ENCODE peak calls at places on chromosomes 6 and 20, in eight cellular contexts. One of them, this sample, is unnamed.

GRCh38 chr6:34654061-34654460 is 42.5 kb downstream of the ILRUN start:
- DNase-seq in GM23248: no peak
- DNase-seq in neuronal stem cell: no peak
- DNase-seq in PC-9: no peak
- DNase-seq in H9: no peak
- DNase-seq in HCT116: no peak
- DNase-seq in mammary epithelial cell: no peak
- DNase-seq in K562: no peak
- DNase-seq in this sample: no peak

GRCh38 chr20:16017656-16018055 is 555.6 kb downstream of the KIF16B start:
- DNase-seq in GM23248: no peak
- DNase-seq in neuronal stem cell: no peak
- DNase-seq in PC-9: no peak
- DNase-seq in H9: no peak
- DNase-seq in HCT116: no peak
- DNase-seq in mammary epithelial cell: peak; percentile 37
- DNase-seq in K562: no peak
- DNase-seq in this sample: no peak

GRCh38 chr6:158972241-158973233 is 27.5 kb downstream of the RSPH3 start:
- DNase-seq in GM23248: peak; percentile 77
- DNase-seq in neuronal stem cell: no peak
- DNase-seq in PC-9: peak; percentile 4
- DNase-seq in H9: no peak
- DNase-seq in HCT116: peak; percentile 55
- DNase-seq in mammary epithelial cell: peak; percentile 50
- DNase-seq in K562: peak; percentile 71
- DNase-seq in this sample: no peak

GRCh38 chr6:124676033-124676432 is 286.2 kb upstream of the RNF217 start:
- DNase-seq in GM23248: peak; percentile 37
- DNase-seq in neuronal stem cell: no peak
- DNase-seq in PC-9: no peak
- DNase-seq in H9: no peak
- DNase-seq in HCT116: no peak
- DNase-seq in mammary epithelial cell: peak; percentile 72
- DNase-seq in K562: no peak
- DNase-seq in this sample: peak; percentile 6

GRCh38 chr20:59004493-59004762 is 2.6 kb downstream of the CTSZ start:
- DNase-seq in GM23248: no peak
- DNase-seq in neuronal stem cell: no peak
- DNase-seq in PC-9: no peak
- DNase-seq in H9: no peak
- DNase-seq in HCT116: no peak
- DNase-seq in mammary epithelial cell: no peak
- DNase-seq in K562: no peak
- DNase-seq in this sample: no peak

GRCh38 chr6:12528171-12528570 is 188.4 kb upstream of the PHACTR1 start:
- DNase-seq in GM23248: no peak
- DNase-seq in neuronal stem cell: no peak
- DNase-seq in PC-9: no peak
- DNase-seq in H9: no peak
- DNase-seq in HCT116: no peak
- DNase-seq in mammary epithelial cell: no peak
- DNase-seq in K562: no peak
- DNase-seq in this sample: no peak

GRCh38 chr6:27238010-27238983 is 9.2 kb upstream of the PRSS16 start:
- DNase-seq in GM23248: peak; percentile 57
- DNase-seq in neuronal stem cell: no peak
- DNase-seq in PC-9: peak; percentile 36
- DNase-seq in H9: peak; percentile 62
- DNase-seq in HCT116: no peak
- DNase-seq in mammary epithelial cell: peak; percentile 36
- DNase-seq in K562: no peak
- DNase-seq in this sample: peak; percentile 52

GRCh38 chr6:36272234-36272633 is 2.4 kb downstream of the PNPLA1 start:
- DNase-seq in GM23248: no peak
- DNase-seq in neuronal stem cell: no peak
- DNase-seq in PC-9: no peak
- DNase-seq in H9: no peak
- DNase-seq in HCT116: no peak
- DNase-seq in mammary epithelial cell: no peak
- DNase-seq in K562: no peak
- DNase-seq in this sample: no peak

GRCh38 chr6:142694054-142694453 is 250.9 kb downstream of the HIVEP2 start:
- DNase-seq in GM23248: peak; percentile 61
- DNase-seq in neuronal stem cell: no peak
- DNase-seq in PC-9: no peak
- DNase-seq in H9: no peak
- DNase-seq in HCT116: no peak
- DNase-seq in mammary epithelial cell: peak; percentile 21
- DNase-seq in K562: no peak
- DNase-seq in this sample: no peak

DNA sequence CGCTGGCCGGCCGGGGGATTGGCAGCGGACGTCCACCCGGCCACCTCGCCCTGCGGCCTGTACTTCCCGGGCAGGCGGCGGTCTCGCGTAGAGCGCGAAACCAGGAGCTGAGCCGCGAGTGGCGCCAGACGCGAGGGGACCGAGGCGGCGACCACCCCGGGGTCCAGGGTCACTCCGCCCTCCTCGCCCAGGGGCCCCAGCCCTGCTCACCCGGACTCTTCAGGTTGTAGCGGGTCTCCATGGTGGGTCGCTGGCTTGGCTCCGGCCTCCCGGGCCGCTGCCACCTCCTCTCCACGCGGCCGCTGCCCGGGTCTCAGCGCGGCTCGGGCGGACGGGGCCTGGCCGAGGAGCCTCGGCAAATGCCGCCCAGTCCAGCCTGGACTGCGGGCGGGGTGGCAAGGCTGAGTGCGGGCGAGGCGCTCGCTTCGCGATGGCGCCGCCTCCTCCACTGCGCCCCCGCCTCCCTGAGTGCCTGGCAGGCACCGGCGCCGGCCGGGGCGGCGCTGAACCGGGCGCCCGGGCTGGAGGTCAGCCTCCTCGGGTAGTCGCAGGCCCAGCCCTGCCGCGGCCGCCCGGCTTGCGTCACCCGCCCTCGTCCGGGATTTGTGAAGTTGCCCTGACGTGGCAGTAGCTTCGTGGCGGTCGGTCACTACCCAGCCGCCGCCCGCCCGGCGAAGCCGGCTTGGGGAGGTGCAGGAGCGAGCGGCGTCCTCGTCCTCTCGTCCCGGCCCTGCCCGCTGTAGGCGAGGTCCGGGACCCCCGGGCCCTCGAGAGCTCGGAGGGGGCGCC is at the start of gene UBE2J1:
- DNase-seq in GM23248: peak; percentile 98
- DNase-seq in neuronal stem cell: peak; percentile 84
- DNase-seq in PC-9: peak; percentile 93
- DNase-seq in H9: peak; percentile 80
- DNase-seq in HCT116: peak; percentile 57
- DNase-seq in mammary epithelial cell: peak; percentile 91
- DNase-seq in K562: peak; percentile 84
- DNase-seq in this sample: peak; percentile 97
- H2AFZ ChIP-seq in GM23248: peak within 1 kb of the TSS; percentile 74
- H2AFZ ChIP-seq in neuronal stem cell: peak within 1 kb of the TSS; percentile 97
- H2AFZ ChIP-seq in PC-9: peak within 1 kb of the TSS; percentile 86
- H2AFZ ChIP-seq in H9: no peak within 1 kb of the TSS
- H2AFZ ChIP-seq in HCT116: peak within 1 kb of the TSS; percentile 29
- H2AFZ ChIP-seq in mammary epithelial cell: peak within 1 kb of the TSS; percentile 92
- H2AFZ ChIP-seq in K562: peak within 1 kb of the TSS; percentile 94
- H2AFZ ChIP-seq in this sample: peak within 1 kb of the TSS; percentile 92

DNA sequence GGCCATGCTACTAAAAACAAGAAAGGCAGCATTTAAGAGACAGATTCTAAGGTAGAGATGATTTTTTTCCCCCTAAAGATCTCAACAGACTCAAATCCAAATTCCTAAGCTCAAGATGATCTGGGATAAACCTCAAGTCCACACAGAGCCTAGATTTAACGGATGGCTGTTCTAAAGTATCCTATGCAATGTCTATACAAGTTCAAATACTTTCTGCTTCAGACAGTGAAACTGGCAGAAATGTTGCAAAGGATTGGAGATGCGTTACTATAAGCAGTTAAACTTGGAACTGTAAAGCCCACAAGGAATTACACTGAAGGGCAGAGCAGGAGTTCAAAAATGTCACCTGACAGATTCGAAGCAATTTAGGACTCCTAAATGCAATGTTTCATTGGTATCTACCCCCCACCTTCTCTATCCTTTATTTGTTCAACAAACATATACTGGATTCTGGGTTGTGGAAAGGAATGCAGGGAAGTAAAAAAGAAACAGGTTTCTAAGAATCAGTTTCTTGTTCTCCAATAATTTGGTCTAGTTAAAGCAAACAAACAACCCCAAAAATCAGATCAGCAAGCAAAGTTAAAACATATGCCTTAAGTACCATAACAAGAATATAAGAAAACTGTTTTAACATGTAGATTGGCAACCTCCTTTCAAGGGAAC is 1.6 kb downstream of the DNAAF9 start:
- DNase-seq in GM23248: no peak
- DNase-seq in neuronal stem cell: no peak
- DNase-seq in PC-9: no peak
- DNase-seq in H9: no peak
- DNase-seq in HCT116: no peak
- DNase-seq in mammary epithelial cell: peak; percentile 1
- DNase-seq in K562: no peak
- DNase-seq in this sample: peak; percentile 32
- H2AFZ ChIP-seq in GM23248: peak overlapping the region; percentile 75
- H2AFZ ChIP-seq in neuronal stem cell: peak overlapping the region; percentile 91
- H2AFZ ChIP-seq in PC-9: no peak overlapping the region
- H2AFZ ChIP-seq in H9: no peak overlapping the region
- H2AFZ ChIP-seq in HCT116: no peak overlapping the region
- H2AFZ ChIP-seq in mammary epithelial cell: no peak overlapping the region
- H2AFZ ChIP-seq in K562: no peak overlapping the region
- H2AFZ ChIP-seq in this sample: no peak overlapping the region

DNA sequence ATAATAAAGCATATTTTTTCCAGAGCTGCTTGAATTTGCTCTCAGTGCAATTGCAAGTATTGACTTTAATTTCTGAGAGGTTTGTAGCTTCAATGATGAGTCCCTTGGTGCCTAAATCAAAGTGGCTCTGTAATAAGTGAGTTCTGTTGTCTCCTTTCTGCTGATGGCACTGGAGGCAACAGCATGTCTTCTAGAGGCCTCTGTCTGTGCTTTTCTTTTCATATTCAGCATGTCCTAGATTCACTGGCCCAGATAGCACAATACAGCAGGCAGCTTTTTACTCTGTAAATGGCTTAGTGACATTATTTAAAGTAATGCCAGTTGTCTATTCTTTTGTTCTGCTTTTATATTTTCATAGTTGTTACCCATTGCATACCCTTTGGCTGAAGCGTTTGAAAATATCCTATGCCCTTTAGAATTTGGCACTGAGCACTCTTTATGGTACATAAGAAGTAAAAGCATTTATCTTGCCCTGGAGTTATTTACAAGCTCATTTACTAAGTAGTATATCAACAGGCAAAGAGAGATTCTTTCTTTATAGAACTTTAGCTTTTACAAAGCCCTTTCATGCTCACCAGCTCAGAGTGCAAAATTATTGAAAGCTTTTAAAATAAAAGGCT is 271.5 kb upstream of the KCNQ5 start:
- DNase-seq in GM23248: no peak
- DNase-seq in neuronal stem cell: no peak
- DNase-seq in PC-9: no peak
- DNase-seq in H9: no peak
- DNase-seq in HCT116: no peak
- DNase-seq in mammary epithelial cell: no peak
- DNase-seq in K562: no peak
- DNase-seq in this sample: no peak
- H2AFZ ChIP-seq in GM23248: no peak overlapping the region
- H2AFZ ChIP-seq in neuronal stem cell: peak overlapping the region; percentile 21
- H2AFZ ChIP-seq in PC-9: no peak overlapping the region
- H2AFZ ChIP-seq in H9: no peak overlapping the region
- H2AFZ ChIP-seq in HCT116: no peak overlapping the region
- H2AFZ ChIP-seq in mammary epithelial cell: peak overlapping the region; percentile 66
- H2AFZ ChIP-seq in K562: no peak overlapping the region
- H2AFZ ChIP-seq in this sample: no peak overlapping the region

GRCh38 chr20:25402583-25402982 is 4.9 kb upstream of the GINS1 start:
- DNase-seq in GM23248: no peak
- DNase-seq in neuronal stem cell: no peak
- DNase-seq in PC-9: no peak
- DNase-seq in H9: no peak
- DNase-seq in HCT116: no peak
- DNase-seq in mammary epithelial cell: no peak
- DNase-seq in K562: peak; percentile 31
- DNase-seq in this sample: no peak

GRCh38 chr20:25398363-25399037 is 7.9 kb upstream of the ABHD12 start:
- DNase-seq in GM23248: no peak
- DNase-seq in neuronal stem cell: no peak
- DNase-seq in PC-9: no peak
- DNase-seq in H9: no peak
- DNase-seq in HCT116: no peak
- DNase-seq in mammary epithelial cell: no peak
- DNase-seq in K562: no peak
- DNase-seq in this sample: no peak

GRCh38 chr20:25397081-25397480 is 6.4 kb upstream of the ABHD12 start:
- DNase-seq in GM23248: no peak
- DNase-seq in neuronal stem cell: no peak
- DNase-seq in PC-9: no peak
- DNase-seq in H9: no peak
- DNase-seq in HCT116: no peak
- DNase-seq in mammary epithelial cell: no peak
- DNase-seq in K562: no peak
- DNase-seq in this sample: peak; percentile 73

GRCh38 chr20:25397827-25398226 is 7.2 kb upstream of the ABHD12 start:
- DNase-seq in GM23248: peak; percentile 36
- DNase-seq in neuronal stem cell: no peak
- DNase-seq in PC-9: no peak
- DNase-seq in H9: no peak
- DNase-seq in HCT116: no peak
- DNase-seq in mammary epithelial cell: peak; percentile 41
- DNase-seq in K562: no peak
- DNase-seq in this sample: peak; percentile 80

DNA sequence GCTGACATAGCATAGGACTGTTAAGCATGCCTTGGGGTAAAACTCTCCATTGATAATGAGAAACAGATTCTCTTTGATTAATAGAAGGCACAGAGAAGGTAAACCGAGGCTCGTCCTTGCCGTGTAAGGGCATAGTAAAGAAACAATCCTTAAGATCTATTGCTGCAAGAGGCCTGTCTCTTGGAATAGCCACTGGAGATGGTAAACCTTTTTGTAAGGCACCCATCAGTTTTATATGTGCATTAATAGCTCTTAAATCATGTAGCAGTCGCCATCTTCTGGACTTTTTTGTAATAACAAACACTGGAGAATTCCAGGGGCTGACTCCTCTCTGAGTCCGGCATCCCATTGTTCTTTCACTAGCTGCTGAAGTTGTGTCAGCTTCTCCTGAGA is 8.4 kb upstream of the ABHD12 start:
- DNase-seq in GM23248: peak; percentile 82
- DNase-seq in neuronal stem cell: peak; percentile 48
- DNase-seq in PC-9: peak; percentile 52
- DNase-seq in H9: peak; percentile 43
- DNase-seq in HCT116: peak; percentile 68
- DNase-seq in mammary epithelial cell: peak; percentile 65
- DNase-seq in K562: peak; percentile 60
- DNase-seq in this sample: peak; percentile 92
- H2AFZ ChIP-seq in GM23248: peak overlapping the region; percentile 24
- H2AFZ ChIP-seq in neuronal stem cell: peak overlapping the region; percentile 54
- H2AFZ ChIP-seq in PC-9: no peak overlapping the region
- H2AFZ ChIP-seq in H9: no peak overlapping the region
- H2AFZ ChIP-seq in HCT116: no peak overlapping the region
- H2AFZ ChIP-seq in mammary epithelial cell: no peak overlapping the region
- H2AFZ ChIP-seq in K562: peak overlapping the region; percentile 44
- H2AFZ ChIP-seq in this sample: no peak overlapping the region